ENCODE peak calls at places on chromosomes 13 and 19, in four cellular contexts. B is left ventricle myocardium inferior, P is ascending aorta, Y is uterus. I is an unnamed sample.
A peak's percentile ranks its signal among the peaks of the same experiment; 100 is the strongest.

GRCh38 chr13:75554981-75555380 is 5.4 kb downstream of the UCHL3 start:
- DNase-seq in B (no peak), P (no peak), Y (no peak), I (no peak)

GRCh38 chr13:112634102-112634501 is 46.1 kb upstream of the TUBGCP3 start:
- DNase-seq in B (no peak), P (no peak), Y (no peak), I (no peak)

GRCh38 chr13:32917504-32917903 is 98.7 kb upstream of the KL start:
- DNase-seq in B (no peak), P (no peak), Y (no peak), I (no peak)

GRCh38 chr19:16877581-16877980 is 11.2 kb upstream of the F2RL3 start:
- DNase-seq in B (no peak), P (no peak), Y (no peak), I (no peak)

GRCh38 chr19:18386543-18387251 is 739 bp downstream of the GDF15 start:
- DNase-seq in B (no peak), P (no peak), Y (no peak), I (no peak)

GRCh38 chr19:7856679-7857663 is 17.2 kb downstream of the PRR36 start:
- DNase-seq in B (no peak), P (no peak), Y (no peak), I (no peak)

GRCh38 chr13:41059896-41060722 is 1.2 kb upstream of the WBP4 start:
- DNase-seq in B (peak; percentile 91), P (peak; percentile 94), Y (peak; percentile 95), I (peak; percentile 68)

GRCh38 chr19:27392027-27392632 is 1820.8 kb downstream of the UQCRFS1 start:
- DNase-seq in B (peak; percentile 3), P (peak; percentile 50), Y (no peak), I (no peak)

GRCh38 chr13:41352935-41353801 is 42.1 kb downstream of the NAA16 start:
- DNase-seq in B (no peak), P (no peak), Y (no peak), I (no peak)

GRCh38 chr13:32125221-32125621 is 93.6 kb downstream of the FRY start:
- DNase-seq in B (no peak), P (peak; percentile 79), Y (peak; percentile 39), I (no peak)

GRCh38 chr13:44812818-44813217 is 176.5 kb downstream of the NUFIP1 start:
- DNase-seq in B (no peak), P (no peak), Y (no peak), I (no peak)

GRCh38 chr13:49238621-49239020 is 9.1 kb upstream of the CDADC1 start:
- DNase-seq in B (no peak), P (no peak), Y (no peak), I (no peak)

GRCh38 chr13:44662515-44662914 is 86.4 kb upstream of the TSC22D1 start:
- DNase-seq in B (no peak), P (no peak), Y (no peak), I (no peak)

GRCh38 chr19:28351761-28352160 is 861.2 kb downstream of the UQCRFS1 start:
- DNase-seq in B (no peak), P (no peak), Y (no peak), I (no peak)

GRCh38 chr13:67880916-67881315 is 650.8 kb upstream of the PCDH9 start:
- DNase-seq in B (no peak), P (no peak), Y (no peak), I (no peak)

GRCh38 chr13:113022391-113023216 is 53.6 kb downstream of the MCF2L start:
- DNase-seq in B (no peak), P (no peak), Y (no peak), I (no peak)

GRCh38 chr19:40337594-40337993 is 10.6 kb downstream of the C19orf47 start:
- DNase-seq in B (no peak), P (no peak), Y (no peak), I (no peak)

GRCh38 chr13:99083976-99084375 is 106.1 kb upstream of the DOCK9 start:
- DNase-seq in B (no peak), P (no peak), Y (no peak), I (no peak)

GRCh38 chr13:25276748-25277147 is 10.5 kb downstream of the MTMR6 start:
- DNase-seq in B (no peak), P (no peak), Y (no peak), I (no peak)

GRCh38 chr19:23956051-23956450 is 41.4 kb downstream of the ZNF726 start:
- DNase-seq in B (no peak), P (no peak), Y (no peak), I (no peak)

DNA sequence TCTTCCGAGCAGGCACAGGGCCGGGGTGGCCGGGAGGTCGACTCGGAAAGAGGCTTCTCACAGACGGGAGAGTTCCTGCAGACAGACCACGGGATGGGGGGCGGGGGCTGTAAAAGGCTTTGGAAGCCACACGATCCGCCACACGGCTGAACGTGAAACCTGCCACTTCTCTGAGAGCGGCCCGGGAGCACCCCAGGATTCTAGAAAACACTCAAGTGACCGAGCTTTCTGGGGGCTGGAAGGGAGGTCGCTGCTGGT is 15.6 kb upstream of the SLC39A3 start:
- DNase-seq in B (no peak), P (no peak), Y (no peak), I (no peak)
- H3K36me3 ChIP-seq in B (peaks cover 74% of the 10 kb centered on the region), P (peaks cover 33% of the 10 kb centered on the region), Y (no peaks in the 10 kb centered on the region), I (peaks cover 30% of the 10 kb centered on the region)

GRCh38 chr13:27432180-27432579 is 7.8 kb downstream of the GTF3A start:
- DNase-seq in B (no peak), P (no peak), Y (no peak), I (no peak)
- H3K36me3 ChIP-seq in B (peaks cover 100% of the 10 kb centered on the region), P (peaks cover 50% of the 10 kb centered on the region), Y (no peaks in the 10 kb centered on the region), I (peaks cover 34% of the 10 kb centered on the region)

DNA sequence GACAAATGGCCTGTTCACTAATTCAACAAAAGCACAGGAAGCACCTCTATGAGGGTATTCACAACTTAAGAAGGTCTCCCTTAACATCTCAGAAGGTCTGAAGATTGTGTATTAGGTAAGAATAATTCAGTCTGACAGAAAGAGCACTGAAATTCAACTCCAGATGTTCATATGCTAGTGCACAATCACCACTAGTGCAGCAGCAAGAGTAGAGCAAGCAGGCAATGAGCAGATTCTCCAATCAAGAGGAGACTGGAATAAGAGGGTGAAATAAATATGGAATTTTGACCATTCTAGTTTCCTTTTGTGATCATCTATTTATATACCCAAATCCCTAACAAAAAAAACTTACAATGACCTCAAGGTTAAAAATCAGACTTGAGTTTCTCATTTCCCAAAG is 52.0 kb downstream of the MPHOSPH8 start:
- DNase-seq in B (no peak), P (no peak), Y (no peak), I (no peak)
- H3K36me3 ChIP-seq in B (no peaks in the 10 kb centered on the region), P (no peaks in the 10 kb centered on the region), Y (no peaks in the 10 kb centered on the region), I (peaks cover 5% of the 10 kb centered on the region)

GRCh38 chr19:38838986-38839761 is 7.6 kb upstream of the ECH1 start:
- DNase-seq in B (no peak), P (no peak), Y (no peak), I (no peak)

GRCh38 chr19:38838208-38838985 is 6.8 kb upstream of the ECH1 start:
- DNase-seq in B (no peak), P (no peak), Y (no peak), I (no peak)

GRCh38 chr19:38836438-38837303 is 5.1 kb upstream of the ECH1 start:
- DNase-seq in B (no peak), P (no peak), Y (no peak), I (no peak)

GRCh38 chr19:38837656-38838121 is 6.1 kb upstream of the ECH1 start:
- DNase-seq in B (no peak), P (no peak), Y (no peak), I (no peak)

DNA sequence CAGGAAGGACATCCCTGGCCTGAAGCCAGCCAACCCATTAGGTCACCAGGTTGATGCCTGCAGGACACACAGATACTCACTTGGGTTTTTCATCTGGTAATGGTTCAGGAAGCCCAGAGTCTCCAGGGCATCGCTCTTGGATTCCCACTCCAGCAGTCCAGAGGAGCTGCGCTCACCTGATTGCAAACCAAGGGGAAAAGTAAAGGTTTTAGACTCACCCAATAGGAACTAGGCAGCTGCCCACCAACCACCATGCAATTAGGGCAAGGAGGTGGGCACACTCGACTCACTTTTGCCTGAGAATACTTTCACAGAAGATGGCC is 5.7 kb upstream of the ECH1 start:
- DNase-seq in B (no peak), P (no peak), Y (no peak), I (no peak)
- H3K36me3 ChIP-seq in B (peaks cover 69% of the 10 kb centered on the region), P (peaks cover 60% of the 10 kb centered on the region), Y (no peaks in the 10 kb centered on the region), I (peaks cover 54% of the 10 kb centered on the region)

DNA sequence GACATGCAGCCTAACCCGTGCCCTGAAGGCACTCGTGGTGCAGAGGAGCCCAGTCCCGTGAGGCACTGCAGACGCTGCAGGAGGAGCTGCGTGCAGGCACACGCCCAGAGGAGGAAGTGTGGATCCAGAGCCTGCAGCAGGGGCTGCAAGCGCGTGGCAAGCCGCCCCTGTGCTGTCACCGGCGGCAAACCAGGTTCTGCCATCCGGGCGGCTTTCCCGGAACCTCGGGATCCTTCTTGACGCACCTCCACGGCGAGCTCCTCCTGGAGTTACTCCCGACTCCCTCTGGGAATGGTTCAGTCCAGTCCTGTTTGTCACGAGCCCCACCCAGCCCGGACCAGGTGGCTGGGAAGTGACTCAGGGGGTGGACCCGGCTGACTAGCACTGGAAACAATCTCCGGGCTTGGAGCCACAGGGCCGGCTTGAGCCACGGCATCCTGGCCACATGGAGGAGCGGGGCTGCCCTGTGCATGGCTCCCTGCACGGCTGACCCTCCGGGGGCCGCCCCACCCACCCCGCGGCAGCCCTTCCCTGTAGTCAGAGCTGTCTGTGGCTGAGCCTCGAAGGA is 10.2 kb downstream of the DPP9 start:
- DNase-seq in B (peak; percentile 85), P (peak; percentile 90), Y (peak; percentile 87), I (no peak)
- H3K36me3 ChIP-seq in B (peaks cover 74% of the 10 kb centered on the region), P (peaks cover 38% of the 10 kb centered on the region), Y (no peaks in the 10 kb centered on the region), I (peaks cover 38% of the 10 kb centered on the region)

GRCh38 chr13:91540157-91540736 is 141.8 kb downstream of the GPC5 start:
- DNase-seq in B (no peak), P (no peak), Y (no peak), I (no peak)
- H3K36me3 ChIP-seq in B (no peaks in the 10 kb centered on the region), P (no peaks in the 10 kb centered on the region), Y (no peaks in the 10 kb centered on the region), I (no peaks in the 10 kb centered on the region)

DNA sequence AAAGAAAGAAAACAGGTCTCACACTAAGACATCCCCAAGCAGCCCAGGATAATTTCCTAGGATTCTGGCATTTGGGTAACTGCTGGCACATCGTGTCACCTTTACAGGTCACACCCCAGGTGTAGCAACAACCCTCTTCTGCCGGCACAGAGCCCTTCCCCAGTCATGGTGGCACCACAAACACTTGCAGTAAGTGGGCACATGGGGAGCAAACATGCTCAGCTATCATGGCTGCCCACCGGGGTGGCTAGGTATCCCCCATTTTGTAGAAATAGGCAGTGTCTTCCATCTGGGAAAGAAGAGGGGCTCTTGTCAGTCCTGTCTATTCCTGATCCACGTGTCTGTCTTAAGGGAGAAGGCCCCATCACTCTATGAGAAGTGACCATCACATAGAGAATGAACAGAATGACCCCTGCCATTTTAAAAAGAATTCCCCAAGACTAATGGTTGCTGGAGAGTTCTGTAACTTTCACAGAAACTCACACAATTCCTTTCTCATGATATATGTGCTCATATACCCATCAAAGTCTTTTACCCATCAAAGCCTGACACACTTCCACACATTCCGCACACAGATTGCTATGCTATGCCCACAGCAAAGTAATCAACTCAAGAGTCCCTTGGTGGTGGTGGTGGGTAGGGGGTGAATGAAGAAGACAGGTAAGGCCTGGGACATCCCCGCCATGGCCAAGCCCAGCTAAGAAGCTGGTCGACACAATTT is 33.3 kb downstream of the BRD4 start:
- DNase-seq in B (no peak), P (no peak), Y (no peak), I (no peak)
- H3K36me3 ChIP-seq in B (no peaks in the 10 kb centered on the region), P (no peaks in the 10 kb centered on the region), Y (no peaks in the 10 kb centered on the region), I (no peaks in the 10 kb centered on the region)